ENCODE peak calls at places on chromosomes 7 and 10, in seven cellular contexts. K is fibroblast of pulmonary artery, E is OCI-LY7, F is Panc1, M is right lobe of liver, S is progenitor cell of endocrine pancreas, U is GM20000. J is an unnamed sample.

GRCh38 chr10:75971402-75972211 is 540.2 kb downstream of the LRMDA start:
- DNase-seq in K (peak; percentile 19), E (no peak), F (no peak), M (no peak), S (no peak), U (no peak), J (no peak)

GRCh38 chr10:89369142-89370105 is 8.4 kb upstream of the IFIT1B start:
- DNase-seq in K (peak; percentile 75), E (peak; percentile 23), F (no peak), M (peak; percentile 60), S (no peak), U (peak; percentile 46), J (peak; percentile 36)

GRCh38 chr7:40899151-40899550 is 764.3 kb downstream of the SUGCT start:
- DNase-seq in K (no peak), E (no peak), F (no peak), M (no peak), S (no peak), U (no peak), J (no peak)

GRCh38 chr7:133602291-133602690 is 349.4 kb downstream of the EXOC4 start:
- DNase-seq in K (peak; percentile 74), E (no peak), F (no peak), M (no peak), S (no peak), U (no peak), J (no peak)

GRCh38 chr10:101030492-101031127 is 319 bp downstream of the PDZD7 start:
- DNase-seq in K (no peak), E (no peak), F (no peak), M (no peak), S (no peak), U (no peak), J (no peak)

GRCh38 chr7:112193915-112194502 is 12.2 kb downstream of the DOCK4 start:
- DNase-seq in K (no peak), E (no peak), F (no peak), M (no peak), S (no peak), U (no peak), J (no peak)

GRCh38 chr10:12902135-12902572 is 99.4 kb downstream of the CCDC3 start:
- DNase-seq in K (peak; percentile 73), E (peak; percentile 68), F (peak; percentile 8), M (peak; percentile 58), S (peak; percentile 44), U (peak; percentile 81), J (peak; percentile 75)

GRCh38 chr7:150931199-150931869 is 46.8 kb downstream of the KCNH2 start:
- DNase-seq in K (no peak), E (no peak), F (no peak), M (no peak), S (no peak), U (no peak), J (peak; percentile 39)

GRCh38 chr10:104989880-104990279 is 348.8 kb downstream of the SORCS3 start:
- DNase-seq in K (no peak), E (no peak), F (no peak), M (no peak), S (no peak), U (no peak), J (no peak)

GRCh38 chr10:125192005-125192404 is 31.6 kb upstream of the CTBP2 start:
- DNase-seq in K (no peak), E (no peak), F (no peak), M (no peak), S (no peak), U (no peak), J (no peak)

GRCh38 chr7:106451171-106451570 is 166.4 kb upstream of the NAMPT start:
- DNase-seq in K (no peak), E (no peak), F (no peak), M (no peak), S (no peak), U (no peak), J (no peak)

GRCh38 chr10:93106631-93107072 is 33.0 kb downstream of the CYP26A1 start:
- DNase-seq in K (peak; percentile 26), E (no peak), F (no peak), M (no peak), S (no peak), U (no peak), J (no peak)

GRCh38 chr7:115679976-115680375 is 350.6 kb downstream of the TFEC start:
- DNase-seq in K (peak; percentile 74), E (peak; percentile 5), F (peak; percentile 22), M (no peak), S (no peak), U (peak; percentile 5), J (peak; percentile 12)

GRCh38 chr7:45980181-45980905 is 59.3 kb upstream of the IGFBP3 start:
- DNase-seq in K (peak; percentile 45), E (no peak), F (no peak), M (no peak), S (no peak), U (no peak), J (no peak)

GRCh38 chr7:25762511-25763119 is 389.4 kb upstream of the NFE2L3 start:
- DNase-seq in K (no peak), E (no peak), F (no peak), M (no peak), S (no peak), U (no peak), J (no peak)

GRCh38 chr7:66095010-66095409 is 19.4 kb downstream of the ASL start:
- DNase-seq in K (no peak), E (no peak), F (no peak), M (no peak), S (no peak), U (no peak), J (no peak)

GRCh38 chr10:106189254-106189653 is 975.3 kb downstream of the SORCS1 start:
- DNase-seq in K (peak; percentile 57), E (peak; percentile 32), F (peak; percentile 7), M (peak; percentile 49), S (peak; percentile 15), U (peak; percentile 8), J (peak; percentile 40)

GRCh38 chr10:106181491-106181890 is 983.0 kb downstream of the SORCS1 start:
- DNase-seq in K (peak; percentile 60), E (no peak), F (no peak), M (no peak), S (no peak), U (no peak), J (no peak)

GRCh38 chr10:106182542-106182941 is 982.0 kb downstream of the SORCS1 start:
- DNase-seq in K (no peak), E (no peak), F (no peak), M (peak; percentile 47), S (no peak), U (no peak), J (no peak)

DNA sequence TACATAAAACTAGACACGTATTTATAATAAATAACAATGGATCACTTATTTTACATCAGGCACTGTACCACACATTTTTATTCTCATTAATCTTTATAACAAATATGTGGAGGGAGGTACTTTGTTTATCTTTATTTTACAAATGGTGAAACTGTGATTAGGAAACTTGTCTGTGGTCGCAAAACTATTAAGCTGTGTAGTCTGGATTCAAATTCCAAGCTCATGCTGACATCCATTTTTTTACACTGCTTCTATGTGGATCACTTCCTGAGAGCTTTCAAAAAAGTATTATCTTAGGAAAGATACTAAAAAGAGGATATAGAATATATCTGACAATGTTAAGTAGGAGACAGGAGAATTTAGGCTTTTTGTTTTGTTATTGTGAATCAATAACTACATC is 978.5 kb downstream of the SORCS1 start:
- DNase-seq in K (peak; percentile 63), E (no peak), F (no peak), M (no peak), S (no peak), U (no peak), J (no peak)
- TF ChIP-seq CTCF in K (no peak), E (no peak), F (no peak), M (no peak), S (no peak), U (no peak), J (no peak)

GRCh38 chr10:127757033-127757432 is 20.0 kb downstream of the FOXI2 start:
- DNase-seq in K (no peak), E (no peak), F (no peak), M (no peak), S (no peak), U (no peak), J (no peak)
- TF ChIP-seq CTCF in K (no peak), E (peak; percentile 34), F (no peak), M (no peak), S (no peak), U (no peak), J (no peak)

DNA sequence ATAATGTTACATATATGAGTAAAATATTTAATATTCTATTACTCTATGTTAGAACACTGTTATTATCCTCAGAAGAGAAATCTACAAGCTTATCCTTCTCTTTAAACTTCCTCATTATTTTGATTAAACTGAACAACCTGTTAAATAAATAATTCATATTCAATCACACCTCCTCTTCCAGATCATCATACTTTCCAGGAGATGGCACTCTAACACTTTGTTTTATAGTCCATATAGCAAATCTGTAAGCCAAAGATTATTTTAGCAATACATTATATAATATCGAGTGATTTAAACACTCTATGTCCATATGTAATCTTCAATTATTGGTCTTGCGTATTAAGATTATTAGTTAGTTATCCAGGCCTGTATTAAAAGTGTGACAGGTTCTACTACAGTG is 694.1 kb downstream of the ANKRD7 start:
- DNase-seq in K (peak; percentile 7), E (peak; percentile 11), F (peak; percentile 15), M (no peak), S (no peak), U (no peak), J (no peak)
- TF ChIP-seq CTCF in K (no peak), E (peak; percentile 65), F (peak; percentile 17), M (peak; percentile 33), S (peak; percentile 62), U (no peak), J (no peak)

DNA sequence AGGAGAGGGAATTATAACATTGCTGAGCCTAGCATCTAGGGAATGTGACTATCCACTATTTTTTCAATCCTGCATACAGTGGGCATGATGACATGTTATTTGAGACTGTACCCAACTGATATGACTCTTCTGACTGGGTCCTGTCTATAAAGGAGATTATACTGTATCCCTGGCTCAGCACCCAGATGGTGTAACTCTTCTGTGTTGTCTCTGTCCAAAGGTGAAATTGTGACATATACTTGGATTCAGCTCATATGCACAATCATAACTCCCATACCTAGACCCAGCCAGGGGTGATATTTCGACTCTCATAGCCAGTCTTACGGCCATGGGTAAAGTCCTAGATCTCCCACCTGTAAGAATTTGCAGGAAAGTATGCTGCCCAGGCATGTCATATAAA is 59.3 kb downstream of the ZNF736 start:
- DNase-seq in K (no peak), E (no peak), F (no peak), M (no peak), S (no peak), U (no peak), J (no peak)
- TF ChIP-seq CTCF in K (no peak), E (no peak), F (no peak), M (no peak), S (no peak), U (no peak), J (no peak)

GRCh38 chr7:155880721-155881120 is 68.5 kb upstream of the SHH start:
- DNase-seq in K (no peak), E (no peak), F (no peak), M (peak; percentile 17), S (no peak), U (no peak), J (no peak)
- TF ChIP-seq CTCF in K (no peak), E (no peak), F (no peak), M (no peak), S (no peak), U (no peak), J (no peak)